ENCODE peak calls at places on chromosome 11, in five cellular contexts. One of them, this sample, is unnamed.

GRCh38 chr11:120919045-120919444 is 104.9 kb upstream of the TBCEL start:
- DNase-seq in HepG2: no peak
- DNase-seq in H1: no peak
- DNase-seq in GM12878: no peak
- DNase-seq in HCT116: no peak
- DNase-seq in this sample: no peak

GRCh38 chr11:61784506-61784805 is 7.9 kb downstream of the TMEM258 start:
- DNase-seq in HepG2: no peak
- DNase-seq in H1: no peak
- DNase-seq in GM12878: no peak
- DNase-seq in HCT116: no peak
- DNase-seq in this sample: no peak

GRCh38 chr11:18775492-18776292 is 15.9 kb downstream of the PTPN5 start:
- DNase-seq in HepG2: peak
- DNase-seq in H1: peak
- DNase-seq in GM12878: no peak
- DNase-seq in HCT116: peak
- DNase-seq in this sample: peak

GRCh38 chr11:67468835-67469811 is at the start of gene TMEM134:
- DNase-seq in HepG2: peak
- DNase-seq in H1: peak
- DNase-seq in GM12878: peak
- DNase-seq in HCT116: peak
- DNase-seq in this sample: peak

GRCh38 chr11:46380340-46381045 is 976 bp upstream of the MDK start:
- DNase-seq in HepG2: peak
- DNase-seq in H1: no peak
- DNase-seq in GM12878: no peak
- DNase-seq in HCT116: no peak
- DNase-seq in this sample: no peak

GRCh38 chr11:23875407-23875950 is 621.4 kb upstream of the LUZP2 start:
- DNase-seq in HepG2: no peak
- DNase-seq in H1: no peak
- DNase-seq in GM12878: no peak
- DNase-seq in HCT116: no peak
- DNase-seq in this sample: no peak

GRCh38 chr11:110311783-110312578 is 15.6 kb upstream of the RDX start:
- DNase-seq in HepG2: no peak
- DNase-seq in H1: no peak
- DNase-seq in GM12878: no peak
- DNase-seq in HCT116: no peak
- DNase-seq in this sample: no peak

GRCh38 chr11:86453290-86454030 is 78.8 kb downstream of the CCDC81 start:
- DNase-seq in HepG2: no peak
- DNase-seq in H1: no peak
- DNase-seq in GM12878: no peak
- DNase-seq in HCT116: no peak
- DNase-seq in this sample: no peak

GRCh38 chr11:74449369-74449931 is 17.9 kb downstream of the KCNE3 start:
- DNase-seq in HepG2: peak
- DNase-seq in H1: no peak
- DNase-seq in GM12878: peak
- DNase-seq in HCT116: peak
- DNase-seq in this sample: peak

GRCh38 chr11:97729546-97730272 is 1291.0 kb upstream of the CNTN5 start:
- DNase-seq in HepG2: no peak
- DNase-seq in H1: no peak
- DNase-seq in GM12878: no peak
- DNase-seq in HCT116: no peak
- DNase-seq in this sample: no peak

GRCh38 chr11:115104851-115105453 is 399.3 kb downstream of the CADM1 start:
- DNase-seq in HepG2: no peak
- DNase-seq in H1: no peak
- DNase-seq in GM12878: no peak
- DNase-seq in HCT116: no peak
- DNase-seq in this sample: no peak

GRCh38 chr11:46472662-46472994 is 81.1 kb upstream of the CHRM4 start:
- DNase-seq in HepG2: peak
- DNase-seq in H1: no peak
- DNase-seq in GM12878: no peak
- DNase-seq in HCT116: peak
- DNase-seq in this sample: no peak

GRCh38 chr11:57370251-57370650 is 10.7 kb downstream of the PRG3 start:
- DNase-seq in HepG2: no peak
- DNase-seq in H1: no peak
- DNase-seq in GM12878: no peak
- DNase-seq in HCT116: no peak
- DNase-seq in this sample: no peak

GRCh38 chr11:60305906-60306619 is 21.0 kb upstream of the MS4A6E start:
- DNase-seq in HepG2: no peak
- DNase-seq in H1: no peak
- DNase-seq in GM12878: no peak
- DNase-seq in HCT116: peak
- DNase-seq in this sample: no peak

GRCh38 chr11:62337682-62338181 is 484 bp downstream of the ASRGL1 start:
- DNase-seq in HepG2: no peak
- DNase-seq in H1: no peak
- DNase-seq in GM12878: no peak
- DNase-seq in HCT116: no peak
- DNase-seq in this sample: no peak

GRCh38 chr11:111063711-111064110 is 181.8 kb upstream of the POU2AF2 start:
- DNase-seq in HepG2: no peak
- DNase-seq in H1: no peak
- DNase-seq in GM12878: no peak
- DNase-seq in HCT116: no peak
- DNase-seq in this sample: no peak

GRCh38 chr11:16792426-16792825 is 54.0 kb downstream of the C11orf58 start:
- DNase-seq in HepG2: no peak
- DNase-seq in H1: no peak
- DNase-seq in GM12878: no peak
- DNase-seq in HCT116: no peak
- DNase-seq in this sample: no peak

GRCh38 chr11:69934861-69935494 is 115.8 kb upstream of the FGF3 start:
- DNase-seq in HepG2: no peak
- DNase-seq in H1: peak
- DNase-seq in GM12878: no peak
- DNase-seq in HCT116: peak
- DNase-seq in this sample: peak

GRCh38 chr11:65506770-65507485 is 8.1 kb downstream of the MALAT1 start:
- DNase-seq in HepG2: no peak
- DNase-seq in H1: no peak
- DNase-seq in GM12878: no peak
- DNase-seq in HCT116: peak
- DNase-seq in this sample: no peak

GRCh38 chr11:78638704-78639380 is 64.2 kb upstream of the NARS2 start:
- DNase-seq in HepG2: no peak
- DNase-seq in H1: no peak
- DNase-seq in GM12878: no peak
- DNase-seq in HCT116: no peak
- DNase-seq in this sample: no peak

GRCh38 chr11:12704049-12704448 is 29.8 kb downstream of the TEAD1 start:
- DNase-seq in HepG2: no peak
- DNase-seq in H1: no peak
- DNase-seq in GM12878: no peak
- DNase-seq in HCT116: no peak
- DNase-seq in this sample: no peak

GRCh38 chr11:46335858-46336600 is 11.2 kb upstream of the DGKZ start:
- DNase-seq in HepG2: no peak
- DNase-seq in H1: no peak
- DNase-seq in GM12878: no peak
- DNase-seq in HCT116: no peak
- DNase-seq in this sample: no peak

GRCh38 chr11:75421902-75422247 is 11.1 kb downstream of the KLHL35 start:
- DNase-seq in HepG2: no peak
- DNase-seq in H1: no peak
- DNase-seq in GM12878: no peak
- DNase-seq in HCT116: no peak
- DNase-seq in this sample: no peak

GRCh38 chr11:57349491-57350274 is 11.5 kb downstream of the P2RX3 start:
- DNase-seq in HepG2: peak
- DNase-seq in H1: no peak
- DNase-seq in GM12878: no peak
- DNase-seq in HCT116: peak
- DNase-seq in this sample: no peak

GRCh38 chr11:133202816-133203215 is 329.5 kb downstream of the OPCML start:
- DNase-seq in HepG2: no peak
- DNase-seq in H1: no peak
- DNase-seq in GM12878: no peak
- DNase-seq in HCT116: no peak
- DNase-seq in this sample: no peak

GRCh38 chr11:78032090-78032489 is 9.0 kb upstream of the KCTD14 start:
- DNase-seq in HepG2: no peak
- DNase-seq in H1: no peak
- DNase-seq in GM12878: no peak
- DNase-seq in HCT116: no peak
- DNase-seq in this sample: no peak

GRCh38 chr11:27612932-27613669 is 87.2 kb downstream of the BDNF start:
- DNase-seq in HepG2: no peak
- DNase-seq in H1: no peak
- DNase-seq in GM12878: no peak
- DNase-seq in HCT116: no peak
- DNase-seq in this sample: no peak

GRCh38 chr11:105177658-105178057 is 38.1 kb upstream of the CARD18 start:
- DNase-seq in HepG2: no peak
- DNase-seq in H1: no peak
- DNase-seq in GM12878: no peak
- DNase-seq in HCT116: no peak
- DNase-seq in this sample: no peak

GRCh38 chr11:119284344-119285157 is 32.4 kb downstream of the MCAM start:
- DNase-seq in HepG2: peak
- DNase-seq in H1: no peak
- DNase-seq in GM12878: no peak
- DNase-seq in HCT116: peak
- DNase-seq in this sample: no peak

GRCh38 chr11:14894657-14895598 is 2.9 kb upstream of the CYP2R1 start:
- DNase-seq in HepG2: no peak
- DNase-seq in H1: no peak
- DNase-seq in GM12878: no peak
- DNase-seq in HCT116: no peak
- DNase-seq in this sample: no peak
- TF ChIP-seq ZNF274 in HepG2: no peak
- TF ChIP-seq ZNF274 in H1: no peak
- TF ChIP-seq ZNF274 in GM12878: no peak
- TF ChIP-seq ZNF274 in HCT116: no peak
- TF ChIP-seq ZNF274 in this sample: no peak

GRCh38 chr11:118000850-118001228 is 14.6 kb downstream of the IL10RA start:
- DNase-seq in HepG2: no peak
- DNase-seq in H1: no peak
- DNase-seq in GM12878: no peak
- DNase-seq in HCT116: no peak
- DNase-seq in this sample: no peak

GRCh38 chr11:118002541-118003019 is 16.4 kb downstream of the IL10RA start:
- DNase-seq in HepG2: no peak
- DNase-seq in H1: no peak
- DNase-seq in GM12878: no peak
- DNase-seq in HCT116: no peak
- DNase-seq in this sample: peak

GRCh38 chr11:118003021-118003423 is 16.8 kb downstream of the IL10RA start:
- DNase-seq in HepG2: no peak
- DNase-seq in H1: no peak
- DNase-seq in GM12878: no peak
- DNase-seq in HCT116: no peak
- DNase-seq in this sample: no peak

GRCh38 chr11:118001494-118001971 is 15.3 kb downstream of the IL10RA start:
- DNase-seq in HepG2: no peak
- DNase-seq in H1: no peak
- DNase-seq in GM12878: no peak
- DNase-seq in HCT116: no peak
- DNase-seq in this sample: no peak

DNA sequence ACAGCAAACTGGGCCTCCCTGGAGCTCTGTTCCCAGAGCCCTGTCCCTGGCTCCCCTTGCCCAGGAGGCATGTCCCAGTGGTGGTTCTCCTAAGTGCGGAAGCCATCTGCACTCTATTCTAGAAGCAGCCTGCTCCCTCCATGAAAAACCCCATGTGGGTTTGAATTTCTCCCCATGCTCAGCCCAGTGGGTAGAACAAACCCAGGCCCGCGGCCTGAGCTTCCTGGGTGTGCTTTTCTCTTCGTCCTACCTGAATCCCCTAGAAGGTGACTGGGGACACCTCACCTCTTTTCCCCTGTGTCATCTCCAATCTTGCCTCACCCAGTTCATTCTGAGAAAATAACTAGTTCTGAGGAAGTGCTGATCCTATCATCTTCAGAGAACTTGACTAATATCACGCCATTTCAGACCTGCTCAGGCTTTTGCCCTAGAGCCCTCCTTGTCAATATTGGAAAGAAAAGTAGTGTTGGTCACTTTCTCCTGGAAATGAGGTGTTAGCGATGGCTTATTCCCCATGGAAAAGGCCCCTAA is 15.9 kb downstream of the IL10RA start:
- DNase-seq in HepG2: no peak
- DNase-seq in H1: no peak
- DNase-seq in GM12878: no peak
- DNase-seq in HCT116: no peak
- DNase-seq in this sample: no peak
- H3K9ac ChIP-seq in HepG2: no peak
- H3K9ac ChIP-seq in H1: no peak
- H3K9ac ChIP-seq in GM12878: no peak
- H3K9ac ChIP-seq in HCT116: no peak
- H3K9ac ChIP-seq in this sample: no peak

GRCh38 chr11:125431481-125431880 is 64.6 kb downstream of the FEZ1 start:
- DNase-seq in HepG2: no peak
- DNase-seq in H1: no peak
- DNase-seq in GM12878: no peak
- DNase-seq in HCT116: no peak
- DNase-seq in this sample: no peak

GRCh38 chr11:125428486-125429173 is 67.4 kb downstream of the FEZ1 start:
- DNase-seq in HepG2: no peak
- DNase-seq in H1: no peak
- DNase-seq in GM12878: no peak
- DNase-seq in HCT116: no peak
- DNase-seq in this sample: no peak

GRCh38 chr11:125429807-125430678 is 66.0 kb downstream of the FEZ1 start:
- DNase-seq in HepG2: no peak
- DNase-seq in H1: no peak
- DNase-seq in GM12878: no peak
- DNase-seq in HCT116: no peak
- DNase-seq in this sample: no peak

GRCh38 chr11:125429174-125429707 is 66.8 kb downstream of the FEZ1 start:
- DNase-seq in HepG2: peak
- DNase-seq in H1: peak
- DNase-seq in GM12878: no peak
- DNase-seq in HCT116: peak
- DNase-seq in this sample: peak

GRCh38 chr11:125431009-125431408 is 65.1 kb downstream of the FEZ1 start:
- DNase-seq in HepG2: no peak
- DNase-seq in H1: no peak
- DNase-seq in GM12878: no peak
- DNase-seq in HCT116: no peak
- DNase-seq in this sample: no peak
- TF ChIP-seq ZNF274 in HepG2: no peak
- TF ChIP-seq ZNF274 in H1: no peak
- TF ChIP-seq ZNF274 in GM12878: no peak
- TF ChIP-seq ZNF274 in HCT116: no peak
- TF ChIP-seq ZNF274 in this sample: no peak

GRCh38 chr11:72278911-72279310 is 34.9 kb upstream of the PHOX2A start:
- DNase-seq in HepG2: no peak
- DNase-seq in H1: no peak
- DNase-seq in GM12878: no peak
- DNase-seq in HCT116: peak
- DNase-seq in this sample: no peak
- H3K9ac ChIP-seq in HepG2: no peak
- H3K9ac ChIP-seq in H1: no peak
- H3K9ac ChIP-seq in GM12878: no peak
- H3K9ac ChIP-seq in HCT116: no peak
- H3K9ac ChIP-seq in this sample: no peak